ENCODE peak calls at places on chromosomes 4 and X, in nine cellular contexts. One of them, this sample, is unnamed.

GRCh38 chr4:153082322-153083301 is 121.6 kb upstream of the TRIM2 start:
- DNase-seq in T-helper 1 cell: no peak
- DNase-seq in NCI-H1436: no peak
- DNase-seq in effector CD4-positive, alpha-beta T cell: no peak
- DNase-seq in frontal cortex: no peak
- DNase-seq in NCI-H1105 treated with DMSO at 0.1 percent for 48 hours: no peak
- DNase-seq in mesothelial cell of epicardium: no peak
- DNase-seq in A549: no peak
- DNase-seq in hypothalamus: no peak
- DNase-seq in this sample: no peak

GRCh38 chr4:17468638-17469221 is 43.2 kb downstream of the QDPR start:
- DNase-seq in T-helper 1 cell: no peak
- DNase-seq in NCI-H1436: no peak
- DNase-seq in effector CD4-positive, alpha-beta T cell: no peak
- DNase-seq in frontal cortex: peak; percentile 33
- DNase-seq in NCI-H1105 treated with DMSO at 0.1 percent for 48 hours: no peak
- DNase-seq in mesothelial cell of epicardium: no peak
- DNase-seq in A549: peak; percentile 23
- DNase-seq in hypothalamus: no peak
- DNase-seq in this sample: no peak

GRCh38 chr4:151239608-151240007 is 37.4 kb upstream of the PRSS48 start:
- DNase-seq in T-helper 1 cell: no peak
- DNase-seq in NCI-H1436: no peak
- DNase-seq in effector CD4-positive, alpha-beta T cell: no peak
- DNase-seq in frontal cortex: no peak
- DNase-seq in NCI-H1105 treated with DMSO at 0.1 percent for 48 hours: no peak
- DNase-seq in mesothelial cell of epicardium: no peak
- DNase-seq in A549: no peak
- DNase-seq in hypothalamus: no peak
- DNase-seq in this sample: no peak

GRCh38 chr4:82951196-82951595 is 50.7 kb downstream of the THAP9 start:
- DNase-seq in T-helper 1 cell: no peak
- DNase-seq in NCI-H1436: no peak
- DNase-seq in effector CD4-positive, alpha-beta T cell: no peak
- DNase-seq in frontal cortex: no peak
- DNase-seq in NCI-H1105 treated with DMSO at 0.1 percent for 48 hours: no peak
- DNase-seq in mesothelial cell of epicardium: no peak
- DNase-seq in A549: no peak
- DNase-seq in hypothalamus: no peak
- DNase-seq in this sample: no peak

GRCh38 chr4:5998333-5998936 is 19.8 kb downstream of the C4orf50 start:
- DNase-seq in T-helper 1 cell: peak; percentile 20
- DNase-seq in NCI-H1436: peak; percentile 38
- DNase-seq in effector CD4-positive, alpha-beta T cell: peak; percentile 18
- DNase-seq in frontal cortex: peak; percentile 80
- DNase-seq in NCI-H1105 treated with DMSO at 0.1 percent for 48 hours: peak; percentile 58
- DNase-seq in mesothelial cell of epicardium: peak; percentile 53
- DNase-seq in A549: peak; percentile 61
- DNase-seq in hypothalamus: peak; percentile 43
- DNase-seq in this sample: no peak

GRCh38 chr4:75194180-75194579 is 261.3 kb downstream of the PARM1 start:
- DNase-seq in T-helper 1 cell: no peak
- DNase-seq in NCI-H1436: no peak
- DNase-seq in effector CD4-positive, alpha-beta T cell: no peak
- DNase-seq in frontal cortex: no peak
- DNase-seq in NCI-H1105 treated with DMSO at 0.1 percent for 48 hours: no peak
- DNase-seq in mesothelial cell of epicardium: no peak
- DNase-seq in A549: no peak
- DNase-seq in hypothalamus: no peak
- DNase-seq in this sample: no peak

GRCh38 chr4:148737071-148737470 is 294.9 kb upstream of the NR3C2 start:
- DNase-seq in T-helper 1 cell: no peak
- DNase-seq in NCI-H1436: no peak
- DNase-seq in effector CD4-positive, alpha-beta T cell: no peak
- DNase-seq in frontal cortex: no peak
- DNase-seq in NCI-H1105 treated with DMSO at 0.1 percent for 48 hours: no peak
- DNase-seq in mesothelial cell of epicardium: no peak
- DNase-seq in A549: no peak
- DNase-seq in hypothalamus: no peak
- DNase-seq in this sample: no peak

GRCh38 chr4:153207561-153207960 is 3.3 kb downstream of the TRIM2 start:
- DNase-seq in T-helper 1 cell: no peak
- DNase-seq in NCI-H1436: no peak
- DNase-seq in effector CD4-positive, alpha-beta T cell: no peak
- DNase-seq in frontal cortex: no peak
- DNase-seq in NCI-H1105 treated with DMSO at 0.1 percent for 48 hours: no peak
- DNase-seq in mesothelial cell of epicardium: no peak
- DNase-seq in A549: peak; percentile 16
- DNase-seq in hypothalamus: no peak
- DNase-seq in this sample: no peak

GRCh38 chr4:138158746-138159297 is 83.3 kb downstream of the SLC7A11 start:
- DNase-seq in T-helper 1 cell: no peak
- DNase-seq in NCI-H1436: no peak
- DNase-seq in effector CD4-positive, alpha-beta T cell: no peak
- DNase-seq in frontal cortex: no peak
- DNase-seq in NCI-H1105 treated with DMSO at 0.1 percent for 48 hours: no peak
- DNase-seq in mesothelial cell of epicardium: no peak
- DNase-seq in A549: no peak
- DNase-seq in hypothalamus: no peak
- DNase-seq in this sample: no peak

GRCh38 chrX:131067216-131067615 is 9.1 kb downstream of the ARHGAP36 start:
- DNase-seq in T-helper 1 cell: no peak
- DNase-seq in NCI-H1436: no peak
- DNase-seq in effector CD4-positive, alpha-beta T cell: no peak
- DNase-seq in frontal cortex: no peak
- DNase-seq in NCI-H1105 treated with DMSO at 0.1 percent for 48 hours: no peak
- DNase-seq in mesothelial cell of epicardium: no peak
- DNase-seq in A549: no peak
- DNase-seq in hypothalamus: no peak
- DNase-seq in this sample: no peak